ENCODE peak calls at places on chromosome 22, in eight cellular contexts. I, W, N, Q, R, P, O and M are unnamed samples.
A peak's percentile ranks its signal among the peaks of the same experiment; 100 is the strongest.

GRCh38 chr22:30829901-30830550 is 135.4 kb downstream of the OSBP2 start:
- DNase-seq in I (no peak), P (no peak), N (no peak), R (peak; percentile 63), O (peak; percentile 23), W (no peak), Q (no peak), M (no peak)

GRCh38 chr22:46382524-46382923 is 47.0 kb downstream of the TRMU start:
- DNase-seq in Q (no peak), I (no peak), P (no peak), N (no peak), W (no peak), O (no peak), R (no peak), M (no peak)

GRCh38 chr22:39496131-39496838 is 5.8 kb upstream of the MIEF1 start:
- DNase-seq in P (no peak), N (peak; percentile 81), W (peak; percentile 33), Q (peak; percentile 68), O (peak; percentile 85), I (no peak), R (no peak), M (no peak)

GRCh38 chr22:37161442-37161841 is 11.7 kb upstream of the IL2RB start:
- DNase-seq in R (no peak), P (no peak), W (no peak), Q (no peak), N (peak; percentile 48), I (no peak), O (no peak), M (no peak)

GRCh38 chr22:44188986-44189630 is 8.4 kb downstream of the PARVG start:
- DNase-seq in Q (no peak), N (no peak), P (no peak), W (no peak), O (peak; percentile 56), I (no peak), R (no peak), M (no peak)

GRCh38 chr22:31329029-31329428 is 17.1 kb downstream of the PATZ1 start:
- DNase-seq in N (no peak), P (no peak), I (no peak), Q (no peak), O (no peak), R (no peak), W (no peak), M (no peak)

GRCh38 chr22:38756631-38757463 is 1.0 kb upstream of the SUN2 start:
- DNase-seq in I (peak; percentile 33), W (no peak), Q (no peak), R (no peak), O (peak; percentile 79), P (no peak), N (no peak), M (no peak)

GRCh38 chr22:17436981-17437410 is 67.7 kb downstream of the CECR2 start:
- DNase-seq in Q (peak; percentile 50), I (no peak), N (no peak), W (no peak), O (no peak), R (no peak), P (no peak), M (no peak)

GRCh38 chr22:48055827-48056226 is 1293.4 kb downstream of the TBC1D22A start:
- DNase-seq in P (no peak), W (no peak), R (no peak), I (no peak), Q (no peak), O (peak; percentile 32), N (no peak), M (no peak)

GRCh38 chr22:44098966-44099530 is 74.9 kb downstream of the PARVB start:
- DNase-seq in Q (no peak), N (no peak), O (no peak), R (no peak), P (no peak), I (no peak), W (no peak), M (no peak)

GRCh38 chr22:20968281-20968977 is 1.4 kb downstream of the AIFM3 start:
- DNase-seq in W (no peak), O (no peak), I (no peak), P (no peak), R (no peak), N (no peak), Q (no peak), M (no peak)

GRCh38 chr22:24134090-24134846 is 47.0 kb upstream of the SUSD2 start:
- DNase-seq in N (no peak), I (peak; percentile 0), Q (no peak), W (peak; percentile 30), P (no peak), O (peak; percentile 90), R (no peak), M (peak; percentile 20)

GRCh38 chr22:47215851-47216250 is 453.4 kb downstream of the TBC1D22A start:
- DNase-seq in R (no peak), P (no peak), Q (no peak), N (no peak), I (no peak), W (no peak), O (no peak), M (no peak)

GRCh38 chr22:43681724-43682360 is 130.3 kb downstream of the EFCAB6 start:
- DNase-seq in I (no peak), W (no peak), P (no peak), O (no peak), Q (no peak), R (no peak), N (no peak), M (no peak)

GRCh38 chr22:46115755-46116490 is 34.4 kb upstream of the PPARA start:
- DNase-seq in R (no peak), P (no peak), Q (no peak), W (no peak), N (no peak), O (no peak), I (peak; percentile 26), M (no peak)

GRCh38 chr22:24140357-24140756 is 40.9 kb upstream of the SUSD2 start:
- DNase-seq in R (no peak), Q (no peak), N (no peak), W (no peak), O (no peak), P (no peak), I (no peak), M (no peak)

GRCh38 chr22:41181349-41182241 is 23.5 kb upstream of the L3MBTL2 start:
- DNase-seq in P (no peak), Q (no peak), O (no peak), R (peak; percentile 28), I (no peak), W (no peak), N (no peak), M (no peak)

GRCh38 chr22:48491451-48491941 is 1336.2 kb downstream of the BRD1 start:
- DNase-seq in O (peak; percentile 58), I (no peak), W (no peak), P (no peak), Q (no peak), N (no peak), R (no peak), M (no peak)

GRCh38 chr22:19713228-19713627 is 1.1 kb upstream of the SEPTIN5 start:
- DNase-seq in N (no peak), R (no peak), I (no peak), O (no peak), P (no peak), W (no peak), Q (no peak), M (no peak)

GRCh38 chr22:42436402-42436801 is 4.2 kb upstream of the NFAM1 start:
- DNase-seq in I (no peak), N (no peak), W (no peak), Q (no peak), O (no peak), P (no peak), R (no peak), M (no peak)

GRCh38 chr22:25747245-25747944 is 5.4 kb downstream of the MYO18B start:
- DNase-seq in Q (no peak), R (peak; percentile 89), N (no peak), P (no peak), I (peak; percentile 3), O (no peak), W (no peak), M (no peak)

GRCh38 chr22:17706451-17706900 is 67.8 kb downstream of the BID start:
- DNase-seq in I (no peak), R (peak; percentile 92), O (no peak), Q (peak; percentile 98), N (no peak), P (no peak), W (no peak), M (no peak)

GRCh38 chr22:24525416-24526037 is 29.4 kb downstream of the GUCD1 start:
- DNase-seq in O (peak; percentile 85), R (no peak), I (peak; percentile 68), W (peak; percentile 58), Q (peak; percentile 42), P (peak; percentile 58), N (peak; percentile 78), M (peak; percentile 45)

GRCh38 chr22:45785458-45785857 is 113.8 kb downstream of the ATXN10 start:
- DNase-seq in W (no peak), O (no peak), N (no peak), Q (no peak), R (no peak), I (no peak), P (no peak), M (no peak)

GRCh38 chr22:17412232-17412631 is 43.0 kb downstream of the CECR2 start:
- DNase-seq in Q (no peak), P (no peak), O (peak; percentile 70), R (no peak), I (no peak), W (no peak), N (no peak), M (no peak)

GRCh38 chr22:30266445-30267381 is at the start of gene OSM:
- DNase-seq in O (peak; percentile 88), Q (no peak), I (no peak), R (no peak), N (no peak), W (peak; percentile 51), P (peak; percentile 59), M (peak; percentile 54)